ENCODE peak calls at places on chromosomes 2 and 18, in four cellular contexts. One of them, this sample, is unnamed.

GRCh38 chr2:8412586-8412985 is 269.3 kb upstream of the ID2 start:
- DNase-seq in skeletal muscle cell: peak; percentile 28
- DNase-seq in NCI-H460: no peak
- DNase-seq in BJ: no peak
- DNase-seq in this sample: no peak

GRCh38 chr2:71843391-71843850 is 304.2 kb downstream of the CYP26B1 start:
- DNase-seq in skeletal muscle cell: no peak
- DNase-seq in BJ: peak; percentile 42
- DNase-seq in NCI-H460: no peak
- DNase-seq in this sample: no peak

GRCh38 chr18:56637897-56638231 is 528 bp downstream of the TXNL1 start:
- DNase-seq in NCI-H460: no peak
- DNase-seq in BJ: no peak
- DNase-seq in skeletal muscle cell: no peak
- DNase-seq in this sample: no peak

GRCh38 chr18:64171576-64171975 is 22.7 kb upstream of the LINC00305 start:
- DNase-seq in NCI-H460: no peak
- DNase-seq in BJ: no peak
- DNase-seq in skeletal muscle cell: peak; percentile 17
- DNase-seq in this sample: no peak

GRCh38 chr2:218465987-218466633 is 47.2 kb downstream of the VIL1 start:
- DNase-seq in BJ: peak; percentile 5
- DNase-seq in NCI-H460: peak; percentile 11
- DNase-seq in skeletal muscle cell: no peak
- DNase-seq in this sample: no peak

GRCh38 chr2:97805776-97806175 is 92.4 kb downstream of the ZAP70 start:
- DNase-seq in NCI-H460: no peak
- DNase-seq in BJ: no peak
- DNase-seq in skeletal muscle cell: no peak
- DNase-seq in this sample: no peak

GRCh38 chr18:44537521-44537920 is 143.2 kb upstream of the SETBP1 start:
- DNase-seq in skeletal muscle cell: peak; percentile 89
- DNase-seq in BJ: peak; percentile 74
- DNase-seq in NCI-H460: peak; percentile 6
- DNase-seq in this sample: no peak

GRCh38 chr18:27206411-27206810 is 21.3 kb upstream of the CHST9 start:
- DNase-seq in BJ: no peak
- DNase-seq in skeletal muscle cell: no peak
- DNase-seq in NCI-H460: no peak
- DNase-seq in this sample: no peak

GRCh38 chr2:235763816-235764215 is 270.0 kb downstream of the AGAP1 start:
- DNase-seq in NCI-H460: no peak
- DNase-seq in skeletal muscle cell: no peak
- DNase-seq in BJ: no peak
- DNase-seq in this sample: no peak

GRCh38 chr18:136433-136832 is 21.9 kb upstream of the USP14 start:
- DNase-seq in NCI-H460: no peak
- DNase-seq in BJ: no peak
- DNase-seq in skeletal muscle cell: no peak
- DNase-seq in this sample: no peak

GRCh38 chr2:32652555-32653209 is 24.8 kb downstream of the TTC27 start:
- DNase-seq in skeletal muscle cell: no peak
- DNase-seq in NCI-H460: no peak
- DNase-seq in BJ: no peak
- DNase-seq in this sample: no peak

GRCh38 chr2:98560256-98560771 is 48.0 kb downstream of the COA5 start:
- DNase-seq in BJ: peak; percentile 31
- DNase-seq in skeletal muscle cell: peak; percentile 83
- DNase-seq in NCI-H460: peak; percentile 69
- DNase-seq in this sample: no peak

GRCh38 chr2:204776781-204777559 is 231.7 kb downstream of the PARD3B start:
- DNase-seq in skeletal muscle cell: peak; percentile 20
- DNase-seq in NCI-H460: no peak
- DNase-seq in BJ: no peak
- DNase-seq in this sample: no peak

GRCh38 chr2:154507186-154507585 is 191.3 kb upstream of the KCNJ3 start:
- DNase-seq in skeletal muscle cell: no peak
- DNase-seq in NCI-H460: no peak
- DNase-seq in BJ: no peak
- DNase-seq in this sample: peak; percentile 10

GRCh38 chr2:33372940-33373553 is 103.4 kb upstream of the RASGRP3 start:
- DNase-seq in skeletal muscle cell: no peak
- DNase-seq in BJ: no peak
- DNase-seq in NCI-H460: peak; percentile 44
- DNase-seq in this sample: peak; percentile 60

GRCh38 chr2:237922641-237923361 is 44.0 kb upstream of the UBE2F start:
- DNase-seq in NCI-H460: no peak
- DNase-seq in skeletal muscle cell: no peak
- DNase-seq in BJ: no peak
- DNase-seq in this sample: no peak

GRCh38 chr2:220215785-220216184 is 588.4 kb downstream of the SLC4A3 start:
- DNase-seq in BJ: no peak
- DNase-seq in NCI-H460: no peak
- DNase-seq in skeletal muscle cell: no peak
- DNase-seq in this sample: no peak

GRCh38 chr2:584863-585823 is 92.1 kb downstream of the TMEM18 start:
- DNase-seq in skeletal muscle cell: no peak
- DNase-seq in NCI-H460: no peak
- DNase-seq in BJ: no peak
- DNase-seq in this sample: peak; percentile 37

GRCh38 chr2:55498582-55498981 is 20.9 kb upstream of the CFAP36 start:
- DNase-seq in skeletal muscle cell: no peak
- DNase-seq in NCI-H460: no peak
- DNase-seq in BJ: no peak
- DNase-seq in this sample: no peak

GRCh38 chr2:24049485-24050021 is at the start of gene FKBP1B:
- DNase-seq in NCI-H460: peak; percentile 23
- DNase-seq in skeletal muscle cell: no peak
- DNase-seq in BJ: peak; percentile 4
- DNase-seq in this sample: peak; percentile 76

GRCh38 chr18:7902399-7902839 is 335.3 kb downstream of the PTPRM start:
- DNase-seq in BJ: no peak
- DNase-seq in NCI-H460: peak; percentile 87
- DNase-seq in skeletal muscle cell: no peak
- DNase-seq in this sample: no peak

GRCh38 chr2:163407296-163407695 is 328.5 kb downstream of the FIGN start:
- DNase-seq in BJ: peak; percentile 9
- DNase-seq in NCI-H460: no peak
- DNase-seq in skeletal muscle cell: peak; percentile 57
- DNase-seq in this sample: no peak

GRCh38 chr2:188573453-188573852 is 281.8 kb downstream of the GULP1 start:
- DNase-seq in BJ: peak; percentile 19
- DNase-seq in skeletal muscle cell: peak; percentile 17
- DNase-seq in NCI-H460: no peak
- DNase-seq in this sample: no peak

GRCh38 chr2:148926291-148926961 is 51.4 kb downstream of the KIF5C start:
- DNase-seq in NCI-H460: peak; percentile 47
- DNase-seq in skeletal muscle cell: no peak
- DNase-seq in BJ: no peak
- DNase-seq in this sample: peak; percentile 75

GRCh38 chr2:71607490-71607889 is 154.1 kb downstream of the DYSF start:
- DNase-seq in NCI-H460: no peak
- DNase-seq in BJ: no peak
- DNase-seq in skeletal muscle cell: no peak
- DNase-seq in this sample: no peak

GRCh38 chr2:132038179-132038882 is 123.4 kb downstream of the ANKRD30BL start:
- DNase-seq in BJ: no peak
- DNase-seq in NCI-H460: no peak
- DNase-seq in skeletal muscle cell: no peak
- DNase-seq in this sample: peak; percentile 1

GRCh38 chr18:62347091-62347506 is 22.0 kb downstream of the TNFRSF11A start:
- DNase-seq in skeletal muscle cell: no peak
- DNase-seq in BJ: no peak
- DNase-seq in NCI-H460: no peak
- DNase-seq in this sample: no peak

GRCh38 chr2:74742486-74742885 is 88.4 kb downstream of the SEMA4F start:
- DNase-seq in NCI-H460: no peak
- DNase-seq in skeletal muscle cell: no peak
- DNase-seq in BJ: no peak
- DNase-seq in this sample: no peak

GRCh38 chr18:10169064-10169562 is 255.3 kb downstream of the VAPA start:
- DNase-seq in NCI-H460: no peak
- DNase-seq in BJ: no peak
- DNase-seq in skeletal muscle cell: peak; percentile 64
- DNase-seq in this sample: no peak

GRCh38 chr2:190972846-190973245 is 41.1 kb downstream of the STAT1 start:
- DNase-seq in skeletal muscle cell: peak; percentile 36
- DNase-seq in NCI-H460: no peak
- DNase-seq in BJ: no peak
- DNase-seq in this sample: no peak

GRCh38 chr2:41149054-41149453 is 697.2 kb upstream of the SLC8A1 start:
- DNase-seq in skeletal muscle cell: no peak
- DNase-seq in NCI-H460: no peak
- DNase-seq in BJ: no peak
- DNase-seq in this sample: no peak

GRCh38 chr2:135473567-135473966 is 57.5 kb downstream of the ZRANB3 start:
- DNase-seq in BJ: no peak
- DNase-seq in NCI-H460: peak; percentile 20
- DNase-seq in skeletal muscle cell: no peak
- DNase-seq in this sample: peak; percentile 42

GRCh38 chr2:101998556-101999121 is 6.9 kb downstream of the IL1R2 start:
- DNase-seq in skeletal muscle cell: no peak
- DNase-seq in NCI-H460: no peak
- DNase-seq in BJ: no peak
- DNase-seq in this sample: no peak

GRCh38 chr2:86703704-86704370 is 16.3 kb upstream of the RMND5A start:
- DNase-seq in BJ: peak; percentile 41
- DNase-seq in skeletal muscle cell: peak; percentile 17
- DNase-seq in NCI-H460: peak; percentile 82
- DNase-seq in this sample: no peak

GRCh38 chr2:12870692-12871091 is 154.0 kb downstream of the TRIB2 start:
- DNase-seq in BJ: no peak
- DNase-seq in NCI-H460: no peak
- DNase-seq in skeletal muscle cell: no peak
- DNase-seq in this sample: no peak

GRCh38 chr2:73128841-73129535 is 16.2 kb upstream of the RAB11FIP5 start:
- DNase-seq in BJ: no peak
- DNase-seq in NCI-H460: no peak
- DNase-seq in skeletal muscle cell: no peak
- DNase-seq in this sample: no peak